ENCODE peak calls at places on chromosomes 7 and 10, in seven cellular contexts. B, F, Z, R, I, M and O are unnamed samples.

GRCh38 chr7:157438121-157439025 is 101.6 kb downstream of the DNAJB6 start:
- DNase-seq in I (no peak), Z (no peak), B (no peak), R (no peak), M (no peak), F (no peak), O (no peak)

GRCh38 chr7:6026011-6026819 is 5.0 kb upstream of the ANKRD61 start:
- DNase-seq in M (peak; percentile 23), R (peak; percentile 19), Z (peak; percentile 91), I (peak; percentile 70), F (peak; percentile 63), B (peak; percentile 51), O (no peak)

GRCh38 chr7:13032524-13032923 is 345.1 kb downstream of the ARL4A start:
- DNase-seq in I (no peak), F (no peak), M (no peak), Z (no peak), R (no peak), B (no peak), O (no peak)

GRCh38 chr10:128173383-128173782 is 47.2 kb upstream of the MKI67 start:
- DNase-seq in I (no peak), B (no peak), F (no peak), M (no peak), R (no peak), Z (no peak), O (no peak)

GRCh38 chr7:134084488-134085144 is 42.5 kb upstream of the LRGUK start:
- DNase-seq in F (no peak), Z (no peak), B (no peak), R (no peak), M (no peak), I (no peak), O (peak; percentile 36)

GRCh38 chr10:79221110-79222051 is 125.9 kb upstream of the PPIF start:
- DNase-seq in F (no peak), I (no peak), Z (peak; percentile 41), M (no peak), B (peak; percentile 82), R (no peak), O (no peak)

GRCh38 chr7:77442631-77443420 is 26.7 kb upstream of the GSAP start:
- DNase-seq in Z (no peak), B (no peak), R (no peak), M (no peak), F (peak; percentile 34), I (no peak), O (no peak)

GRCh38 chr10:70174058-70174741 is 3.9 kb upstream of the SAR1A start:
- DNase-seq in Z (peak; percentile 44), R (no peak), F (no peak), M (no peak), B (no peak), I (no peak), O (no peak)

GRCh38 chr10:87664276-87664687 is 4.6 kb downstream of the PAPSS2 start:
- DNase-seq in M (no peak), F (no peak), Z (no peak), R (no peak), I (no peak), B (no peak), O (no peak)

GRCh38 chr10:102605712-102606111 is 38.6 kb upstream of the TRIM8 start:
- DNase-seq in Z (no peak), I (no peak), M (no peak), F (no peak), R (no peak), B (peak; percentile 4), O (no peak)

GRCh38 chr10:97025613-97026242 is 160.0 kb downstream of the SLIT1 start:
- DNase-seq in R (no peak), B (peak; percentile 49), I (peak; percentile 70), Z (peak; percentile 64), F (no peak), M (peak; percentile 31), O (peak; percentile 46)

GRCh38 chr10:76119515-76119914 is 688.1 kb downstream of the LRMDA start:
- DNase-seq in M (no peak), Z (no peak), F (no peak), R (no peak), B (no peak), I (no peak), O (no peak)

GRCh38 chr7:87806150-87806549 is 70.0 kb downstream of the SLC25A40 start:
- DNase-seq in F (no peak), M (no peak), Z (no peak), B (no peak), I (no peak), R (no peak), O (no peak)

GRCh38 chr10:77726732-77727131 is 89.1 kb upstream of the KCNMA1 start:
- DNase-seq in R (no peak), Z (no peak), B (no peak), F (no peak), M (no peak), I (no peak), O (no peak)

GRCh38 chr7:76278540-76278939 is 23.9 kb upstream of the HSPB1 start:
- DNase-seq in I (no peak), F (no peak), Z (no peak), R (no peak), M (no peak), B (no peak), O (no peak)

GRCh38 chr10:6382081-6382480 is 179.3 kb downstream of the PFKFB3 start:
- DNase-seq in F (no peak), I (peak; percentile 39), B (no peak), Z (no peak), M (peak; percentile 13), R (no peak), O (peak; percentile 33)

GRCh38 chr10:116521424-116522305 is 24.1 kb upstream of the PNLIP start:
- DNase-seq in F (peak; percentile 60), M (no peak), B (peak; percentile 61), R (no peak), Z (peak; percentile 32), I (peak; percentile 42), O (no peak)

GRCh38 chr7:148772297-148773089 is 73.8 kb downstream of the CUL1 start:
- DNase-seq in M (no peak), Z (no peak), I (no peak), R (no peak), F (peak; percentile 83), B (peak; percentile 22), O (no peak)

GRCh38 chr7:157371296-157371695 is 34.5 kb downstream of the DNAJB6 start:
- DNase-seq in F (no peak), B (no peak), R (no peak), Z (no peak), I (no peak), M (no peak), O (no peak)

GRCh38 chr10:30454744-30455498 is 20.9 kb downstream of the MAP3K8 start:
- DNase-seq in M (no peak), F (no peak), R (no peak), B (peak; percentile 28), Z (peak; percentile 5), I (no peak), O (no peak)